ENCODE peak calls at places on chromosomes 11 and 22, in seven cellular contexts. H is kidney tubule cell; A is stimulated activated CD8-positive, alpha-beta memory T cell treated with anti-CD3 and anti-CD28 coated beads, Interleukin-7, amount 100 ng/mL, for 24 hours; F is NCI-H2107; N is HL-60; Z is cardiac fibroblast; L is left colon. W is an unnamed sample.

GRCh38 chr11:128517457-128518230 is 69.7 kb downstream of the ETS1 start:
- DNase-seq in Z (peak), H (no peak), F (no peak), N (no peak), A (no peak), L (no peak), W (no peak)

GRCh38 chr11:134063991-134064747 is 4.7 kb upstream of the JAM3 start:
- DNase-seq in F (no peak), Z (no peak), A (no peak), N (no peak), H (no peak), L (no peak), W (no peak)

GRCh38 chr22:36287881-36288515 is 35.1 kb downstream of the APOL1 start:
- DNase-seq in Z (no peak), N (no peak), A (no peak), F (no peak), L (no peak), H (no peak), W (no peak)

GRCh38 chr11:35796542-35796941 is 134.0 kb downstream of the TRIM44 start:
- DNase-seq in H (peak), L (no peak), N (no peak), A (no peak), Z (peak), F (no peak), W (no peak)

GRCh38 chr22:42500836-42501179 is 18.8 kb downstream of the RRP7A start:
- DNase-seq in H (no peak), N (no peak), A (no peak), Z (no peak), L (no peak), F (no peak), W (no peak)

GRCh38 chr11:71451596-71452353 is 1.2 kb upstream of the NADSYN1 start:
- DNase-seq in L (peak), N (no peak), H (peak), F (no peak), Z (no peak), A (no peak), W (no peak)

GRCh38 chr11:13316528-13316961 is 39.0 kb downstream of the BMAL1 start:
- DNase-seq in F (no peak), H (peak), L (no peak), A (no peak), N (no peak), Z (peak), W (no peak)

GRCh38 chr22:40666151-40666848 is 13.0 kb upstream of the MCHR1 start:
- DNase-seq in A (no peak), L (no peak), Z (peak), H (no peak), N (no peak), F (no peak), W (no peak)

GRCh38 chr11:104219081-104219480 is 55.1 kb upstream of the PDGFD start:
- DNase-seq in Z (peak), A (no peak), F (no peak), H (no peak), N (no peak), L (no peak), W (no peak)

GRCh38 chr11:132008872-132009271 is 638.5 kb downstream of the NTM start:
- DNase-seq in L (no peak), A (no peak), H (no peak), N (no peak), F (no peak), Z (no peak), W (no peak)

GRCh38 chr11:14974021-14974698 is 2.0 kb upstream of the CALCA start:
- DNase-seq in H (no peak), A (no peak), L (no peak), F (no peak), N (no peak), Z (no peak), W (no peak)